ENCODE peak calls at places on chromosomes 3 and 15, in nine cellular contexts. U is COR-L47, H is Kasumi-1, C is kidney tubule cell, L is mesenteric fat pad, G is GM04504, O is posterior cingulate gyrus, S is lower lobe of right lung, N is endothelial cell of umbilical vein. Y is an unnamed sample.

GRCh38 chr3:49805367-49805782 is 2.3 kb downstream of the INKA1 start:
- DNase-seq in U (no peak), H (peak), C (no peak), L (no peak), G (peak), O (peak), S (peak), N (peak), Y (no peak)

GRCh38 chr15:67924359-67924974 is 84.6 kb upstream of the RNU6-1 start:
- DNase-seq in U (no peak), H (no peak), C (no peak), L (no peak), G (no peak), O (no peak), S (no peak), N (no peak), Y (no peak)

GRCh38 chr15:54033954-54034458 is 55.8 kb downstream of the UNC13C start:
- DNase-seq in U (no peak), H (no peak), C (no peak), L (no peak), G (no peak), O (no peak), S (no peak), N (no peak), Y (no peak)

GRCh38 chr3:179956416-179956830 is 80.3 kb downstream of the PEX5L start:
- DNase-seq in U (no peak), H (peak), C (peak), L (no peak), G (no peak), O (no peak), S (no peak), N (no peak), Y (no peak)

GRCh38 chr3:68057637-68058320 is 403.4 kb upstream of the SUCLG2 start:
- DNase-seq in U (no peak), H (no peak), C (no peak), L (no peak), G (no peak), O (no peak), S (no peak), N (no peak), Y (no peak)

GRCh38 chr15:52678468-52679231 is 538 bp downstream of the ATOSA start:
- DNase-seq in U (peak), H (peak), C (peak), L (peak), G (peak), O (peak), S (peak), N (peak), Y (peak)

GRCh38 chr3:164459526-164460151 is 618.7 kb downstream of the SI start:
- DNase-seq in U (no peak), H (no peak), C (peak), L (no peak), G (no peak), O (no peak), S (no peak), N (no peak), Y (peak)

GRCh38 chr3:25259871-25260270 is 168.2 kb upstream of the RARB start:
- DNase-seq in U (no peak), H (no peak), C (no peak), L (no peak), G (no peak), O (no peak), S (no peak), N (no peak), Y (no peak)

GRCh38 chr15:52134502-52135144 is 22.0 kb upstream of the BCL2L10 start:
- DNase-seq in U (no peak), H (no peak), C (no peak), L (peak), G (no peak), O (no peak), S (no peak), N (no peak), Y (no peak)

GRCh38 chr15:83504365-83504764 is 57.2 kb downstream of the SH3GL3 start:
- DNase-seq in U (no peak), H (no peak), C (peak), L (no peak), G (no peak), O (no peak), S (no peak), N (no peak), Y (no peak)

GRCh38 chr3:195160257-195160898 is 110.6 kb downstream of the XXYLT1 start:
- DNase-seq in U (no peak), H (no peak), C (peak), L (no peak), G (peak), O (no peak), S (no peak), N (peak), Y (no peak)

GRCh38 chr3:41464401-41464800 is 265.1 kb downstream of the CTNNB1 start:
- DNase-seq in U (no peak), H (no peak), C (no peak), L (no peak), G (no peak), O (no peak), S (no peak), N (no peak), Y (no peak)

GRCh38 chr15:64749167-64749566 is 26.2 kb downstream of the RBPMS2 start:
- DNase-seq in U (no peak), H (no peak), C (peak), L (no peak), G (no peak), O (no peak), S (no peak), N (no peak), Y (no peak)

GRCh38 chr3:64184621-64185020 is 40.6 kb downstream of the PRICKLE2 start:
- DNase-seq in U (no peak), H (no peak), C (peak), L (no peak), G (no peak), O (no peak), S (no peak), N (no peak), Y (no peak)

GRCh38 chr3:149620291-149621020 is 37.4 kb downstream of the WWTR1 start:
- DNase-seq in U (no peak), H (no peak), C (no peak), L (no peak), G (peak), O (no peak), S (no peak), N (no peak), Y (no peak)

GRCh38 chr3:16601539-16602005 is 3.7 kb downstream of the DAZL start:
- DNase-seq in U (no peak), H (no peak), C (no peak), L (no peak), G (no peak), O (no peak), S (no peak), N (no peak), Y (no peak)

GRCh38 chr3:71142440-71143161 is 440.9 kb downstream of the FOXP1 start:
- DNase-seq in U (no peak), H (peak), C (peak), L (no peak), G (no peak), O (no peak), S (no peak), N (peak), Y (no peak)

GRCh38 chr3:15346516-15346915 is 14.1 kb upstream of the SH3BP5 start:
- DNase-seq in U (no peak), H (no peak), C (no peak), L (no peak), G (no peak), O (no peak), S (no peak), N (no peak), Y (no peak)

GRCh38 chr3:197590313-197590962 is 34.7 kb upstream of the BDH1 start:
- DNase-seq in U (no peak), H (no peak), C (no peak), L (no peak), G (no peak), O (no peak), S (no peak), N (no peak), Y (no peak)

GRCh38 chr3:129409541-129409940 is 18.9 kb downstream of the EFCAB12 start:
- DNase-seq in U (no peak), H (no peak), C (no peak), L (no peak), G (no peak), O (no peak), S (no peak), N (peak), Y (no peak)

GRCh38 chr3:179224584-179224983 is 26.3 kb downstream of the KCNMB3 start:
- DNase-seq in U (no peak), H (no peak), C (no peak), L (no peak), G (no peak), O (no peak), S (no peak), N (no peak), Y (no peak)

GRCh38 chr15:62607643-62608042 is 434.9 kb upstream of the TPM1 start:
- DNase-seq in U (no peak), H (no peak), C (peak), L (no peak), G (no peak), O (no peak), S (no peak), N (no peak), Y (no peak)

GRCh38 chr15:31489801-31490646 is 163.4 kb downstream of the KLF13 start:
- DNase-seq in U (peak), H (peak), C (peak), L (no peak), G (no peak), O (no peak), S (no peak), N (peak), Y (peak)

GRCh38 chr15:92155941-92156340 is 237.7 kb upstream of the ST8SIA2 start:
- DNase-seq in U (no peak), H (no peak), C (no peak), L (no peak), G (no peak), O (no peak), S (no peak), N (no peak), Y (no peak)

GRCh38 chr3:127410137-127410488 is 122.3 kb upstream of the PRR20G start:
- DNase-seq in U (no peak), H (no peak), C (no peak), L (no peak), G (no peak), O (no peak), S (no peak), N (no peak), Y (no peak)

Y was measured in NCI-H1105 treated with DMSO at 0.1 percent for 48 hours.